ENCODE peak calls at places on chromosomes 16 and 17, in eight cellular contexts. K is activated CD4-positive, CD25-positive, alpha-beta regulatory T cell; T is coronary artery; I is lung; L is pons; M is stimulated activated CD8-positive, alpha-beta memory T cell treated with anti-CD3 and anti-CD28 coated beads, Interleukin-7, amount 100 ng/mL, for 48 hours; N is anterior cingulate cortex; X is GM23248. E is an unnamed sample.

GRCh38 chr17:51805765-51806164 is 352.7 kb downstream of the CA10 start:
- DNase-seq in K (no peak), T (no peak), I (no peak), L (no peak), M (no peak), N (no peak), X (no peak), E (no peak)

GRCh38 chr17:82718986-82719685 is 2.6 kb downstream of the FN3KRP start:
- DNase-seq in K (no peak), T (no peak), I (no peak), L (no peak), M (no peak), N (no peak), X (no peak), E (no peak)

GRCh38 chr16:56647641-56648431 is 3.9 kb upstream of the MT1B start:
- DNase-seq in K (no peak), T (no peak), I (no peak), L (no peak), M (no peak), N (no peak), X (no peak), E (no peak)

GRCh38 chr16:25093208-25094061 is 18.1 kb upstream of the LCMT1 start:
- DNase-seq in K (no peak), T (no peak), I (no peak), L (peak), M (no peak), N (no peak), X (no peak), E (no peak)

GRCh38 chr17:8436169-8436932 is 667 bp downstream of the NDEL1 start:
- DNase-seq in K (peak), T (peak), I (peak), L (peak), M (peak), N (peak), X (peak), E (no peak)

GRCh38 chr17:63431618-63431938 is 14.5 kb downstream of the CYB561 start:
- DNase-seq in K (no peak), T (no peak), I (no peak), L (no peak), M (no peak), N (no peak), X (no peak), E (no peak)

GRCh38 chr17:71759422-71760060 is 361.3 kb upstream of the SOX9 start:
- DNase-seq in K (no peak), T (no peak), I (no peak), L (no peak), M (no peak), N (no peak), X (no peak), E (no peak)

GRCh38 chr17:77456951-77457548 is 316.3 kb downstream of the SEC14L1 start:
- DNase-seq in K (no peak), T (no peak), I (no peak), L (no peak), M (no peak), N (no peak), X (no peak), E (no peak)

GRCh38 chr16:529012-529575 is 1.6 kb downstream of the CAPN15 start:
- DNase-seq in K (no peak), T (no peak), I (no peak), L (no peak), M (no peak), N (no peak), X (no peak), E (no peak)

GRCh38 chr16:50302472-50303005 is 36.2 kb downstream of the ADCY7 start:
- DNase-seq in K (no peak), T (peak), I (no peak), L (no peak), M (no peak), N (no peak), X (no peak), E (no peak)

GRCh38 chr16:9124444-9124843 is 33.0 kb downstream of the HAPSTR1 start:
- DNase-seq in K (no peak), T (no peak), I (peak), L (no peak), M (no peak), N (no peak), X (no peak), E (no peak)

GRCh38 chr16:82748026-82748425 is 121.3 kb downstream of the CDH13 start:
- DNase-seq in K (no peak), T (no peak), I (no peak), L (no peak), M (no peak), N (no peak), X (peak), E (no peak)

GRCh38 chr17:28811594-28812135 is 30.9 kb downstream of the FAM222B start:
- DNase-seq in K (no peak), T (no peak), I (no peak), L (peak), M (no peak), N (no peak), X (peak), E (no peak)

GRCh38 chr17:45234641-45235040 is 13.0 kb downstream of the FMNL1 start:
- DNase-seq in K (no peak), T (no peak), I (no peak), L (no peak), M (no peak), N (no peak), X (no peak), E (no peak)

GRCh38 chr17:43467981-43468541 is 15.7 kb upstream of the DHX8 start:
- DNase-seq in K (no peak), T (no peak), I (no peak), L (no peak), M (no peak), N (no peak), X (peak), E (no peak)